ENCODE peak calls at places on chromosomes 13 and 19, in ten cellular contexts. One of them, this sample, is unnamed.

GRCh38 chr13:64471916-64472315 is 2758.2 kb downstream of the PCDH9 start:
- DNase-seq in IMR-90: peak; percentile 60
- DNase-seq in GM10248: no peak
- DNase-seq in NAMALWA: peak; percentile 40
- DNase-seq in HCT116: peak; percentile 8
- DNase-seq in Caco-2: no peak
- DNase-seq in foreskin keratinocyte: peak; percentile 8
- DNase-seq in GM03348: peak; percentile 49
- DNase-seq in NCI-H2029 treated with DMSO at 0.1 percent for 48 hours: no peak
- DNase-seq in NCI-H345: peak; percentile 23
- DNase-seq in this sample: peak; percentile 59

GRCh38 chr13:75489502-75490263 is 7.7 kb upstream of the TBC1D4 start:
- DNase-seq in IMR-90: peak; percentile 69
- DNase-seq in GM10248: peak; percentile 35
- DNase-seq in NAMALWA: no peak
- DNase-seq in HCT116: no peak
- DNase-seq in Caco-2: no peak
- DNase-seq in foreskin keratinocyte: no peak
- DNase-seq in GM03348: peak; percentile 52
- DNase-seq in NCI-H2029 treated with DMSO at 0.1 percent for 48 hours: no peak
- DNase-seq in NCI-H345: peak; percentile 7
- DNase-seq in this sample: peak; percentile 59

GRCh38 chr19:58228584-58229254 is at the start of gene ZNF544:
- DNase-seq in IMR-90: peak; percentile 64
- DNase-seq in GM10248: peak; percentile 90
- DNase-seq in NAMALWA: peak; percentile 62
- DNase-seq in HCT116: peak; percentile 48
- DNase-seq in Caco-2: peak; percentile 88
- DNase-seq in foreskin keratinocyte: peak; percentile 50
- DNase-seq in GM03348: peak; percentile 89
- DNase-seq in NCI-H2029 treated with DMSO at 0.1 percent for 48 hours: peak; percentile 39
- DNase-seq in NCI-H345: peak; percentile 71
- DNase-seq in this sample: peak; percentile 78

GRCh38 chr13:109761695-109762094 is 24.7 kb downstream of the IRS2 start:
- DNase-seq in IMR-90: no peak
- DNase-seq in GM10248: no peak
- DNase-seq in NAMALWA: no peak
- DNase-seq in HCT116: no peak
- DNase-seq in Caco-2: no peak
- DNase-seq in foreskin keratinocyte: peak; percentile 82
- DNase-seq in GM03348: no peak
- DNase-seq in NCI-H2029 treated with DMSO at 0.1 percent for 48 hours: no peak
- DNase-seq in NCI-H345: no peak
- DNase-seq in this sample: no peak

GRCh38 chr13:110590577-110590976 is 24.8 kb upstream of the NAXD start:
- DNase-seq in IMR-90: no peak
- DNase-seq in GM10248: no peak
- DNase-seq in NAMALWA: no peak
- DNase-seq in HCT116: no peak
- DNase-seq in Caco-2: no peak
- DNase-seq in foreskin keratinocyte: peak; percentile 45
- DNase-seq in GM03348: no peak
- DNase-seq in NCI-H2029 treated with DMSO at 0.1 percent for 48 hours: no peak
- DNase-seq in NCI-H345: no peak
- DNase-seq in this sample: no peak

GRCh38 chr19:13953021-13953531 is 767 bp downstream of the DCAF15 start:
- DNase-seq in IMR-90: peak; percentile 39
- DNase-seq in GM10248: no peak
- DNase-seq in NAMALWA: no peak
- DNase-seq in HCT116: no peak
- DNase-seq in Caco-2: no peak
- DNase-seq in foreskin keratinocyte: peak; percentile 33
- DNase-seq in GM03348: peak; percentile 92
- DNase-seq in NCI-H2029 treated with DMSO at 0.1 percent for 48 hours: no peak
- DNase-seq in NCI-H345: no peak
- DNase-seq in this sample: peak; percentile 71

GRCh38 chr19:33395561-33396550 is 22.3 kb downstream of the CEBPG start:
- DNase-seq in IMR-90: peak; percentile 41
- DNase-seq in GM10248: no peak
- DNase-seq in NAMALWA: no peak
- DNase-seq in HCT116: no peak
- DNase-seq in Caco-2: no peak
- DNase-seq in foreskin keratinocyte: no peak
- DNase-seq in GM03348: peak; percentile 76
- DNase-seq in NCI-H2029 treated with DMSO at 0.1 percent for 48 hours: no peak
- DNase-seq in NCI-H345: no peak
- DNase-seq in this sample: peak; percentile 67

GRCh38 chr19:58038688-58039204 is 4.9 kb downstream of the ZSCAN1 start:
- DNase-seq in IMR-90: no peak
- DNase-seq in GM10248: no peak
- DNase-seq in NAMALWA: no peak
- DNase-seq in HCT116: no peak
- DNase-seq in Caco-2: no peak
- DNase-seq in foreskin keratinocyte: no peak
- DNase-seq in GM03348: no peak
- DNase-seq in NCI-H2029 treated with DMSO at 0.1 percent for 48 hours: no peak
- DNase-seq in NCI-H345: no peak
- DNase-seq in this sample: no peak

GRCh38 chr19:39796000-39796498 is 17.4 kb downstream of the LEUTX start:
- DNase-seq in IMR-90: no peak
- DNase-seq in GM10248: no peak
- DNase-seq in NAMALWA: no peak
- DNase-seq in HCT116: no peak
- DNase-seq in Caco-2: no peak
- DNase-seq in foreskin keratinocyte: no peak
- DNase-seq in GM03348: no peak
- DNase-seq in NCI-H2029 treated with DMSO at 0.1 percent for 48 hours: no peak
- DNase-seq in NCI-H345: no peak
- DNase-seq in this sample: no peak

GRCh38 chr13:35888327-35888940 is 242.7 kb downstream of the DCLK1 start:
- DNase-seq in IMR-90: peak; percentile 18
- DNase-seq in GM10248: no peak
- DNase-seq in NAMALWA: peak; percentile 17
- DNase-seq in HCT116: no peak
- DNase-seq in Caco-2: no peak
- DNase-seq in foreskin keratinocyte: no peak
- DNase-seq in GM03348: no peak
- DNase-seq in NCI-H2029 treated with DMSO at 0.1 percent for 48 hours: peak; percentile 5
- DNase-seq in NCI-H345: peak; percentile 15
- DNase-seq in this sample: no peak

GRCh38 chr13:85700909-85701308 is 98.3 kb downstream of the SLITRK6 start:
- DNase-seq in IMR-90: no peak
- DNase-seq in GM10248: no peak
- DNase-seq in NAMALWA: no peak
- DNase-seq in HCT116: no peak
- DNase-seq in Caco-2: no peak
- DNase-seq in foreskin keratinocyte: no peak
- DNase-seq in GM03348: no peak
- DNase-seq in NCI-H2029 treated with DMSO at 0.1 percent for 48 hours: no peak
- DNase-seq in NCI-H345: no peak
- DNase-seq in this sample: no peak

GRCh38 chr19:49758292-49758691 is 4.8 kb downstream of the TSKS start:
- DNase-seq in IMR-90: peak; percentile 83
- DNase-seq in GM10248: no peak
- DNase-seq in NAMALWA: no peak
- DNase-seq in HCT116: no peak
- DNase-seq in Caco-2: no peak
- DNase-seq in foreskin keratinocyte: no peak
- DNase-seq in GM03348: peak; percentile 75
- DNase-seq in NCI-H2029 treated with DMSO at 0.1 percent for 48 hours: no peak
- DNase-seq in NCI-H345: no peak
- DNase-seq in this sample: peak; percentile 88

GRCh38 chr19:5189318-5189607 is 151.3 kb downstream of the PTPRS start:
- DNase-seq in IMR-90: no peak
- DNase-seq in GM10248: no peak
- DNase-seq in NAMALWA: no peak
- DNase-seq in HCT116: no peak
- DNase-seq in Caco-2: no peak
- DNase-seq in foreskin keratinocyte: no peak
- DNase-seq in GM03348: no peak
- DNase-seq in NCI-H2029 treated with DMSO at 0.1 percent for 48 hours: no peak
- DNase-seq in NCI-H345: no peak
- DNase-seq in this sample: no peak

GRCh38 chr19:44891016-44891882 is at the start of gene TOMM40:
- DNase-seq in IMR-90: peak; percentile 100
- DNase-seq in GM10248: no peak
- DNase-seq in NAMALWA: peak; percentile 100
- DNase-seq in HCT116: no peak
- DNase-seq in Caco-2: peak; percentile 99
- DNase-seq in foreskin keratinocyte: no peak
- DNase-seq in GM03348: peak; percentile 24
- DNase-seq in NCI-H2029 treated with DMSO at 0.1 percent for 48 hours: no peak
- DNase-seq in NCI-H345: peak; percentile 100
- DNase-seq in this sample: peak; percentile 27

GRCh38 chr19:40213882-40214570 is 4.2 kb downstream of the TTC9B start:
- DNase-seq in IMR-90: no peak
- DNase-seq in GM10248: no peak
- DNase-seq in NAMALWA: no peak
- DNase-seq in HCT116: no peak
- DNase-seq in Caco-2: no peak
- DNase-seq in foreskin keratinocyte: no peak
- DNase-seq in GM03348: no peak
- DNase-seq in NCI-H2029 treated with DMSO at 0.1 percent for 48 hours: no peak
- DNase-seq in NCI-H345: no peak
- DNase-seq in this sample: no peak

GRCh38 chr19:18733196-18733647 is 49.7 kb downstream of the CRTC1 start:
- DNase-seq in IMR-90: peak; percentile 93
- DNase-seq in GM10248: no peak
- DNase-seq in NAMALWA: peak; percentile 34
- DNase-seq in HCT116: no peak
- DNase-seq in Caco-2: no peak
- DNase-seq in foreskin keratinocyte: no peak
- DNase-seq in GM03348: no peak
- DNase-seq in NCI-H2029 treated with DMSO at 0.1 percent for 48 hours: peak; percentile 51
- DNase-seq in NCI-H345: peak; percentile 4
- DNase-seq in this sample: no peak

GRCh38 chr13:102020611-102021216 is 381.1 kb downstream of the FGF14 start:
- DNase-seq in IMR-90: no peak
- DNase-seq in GM10248: no peak
- DNase-seq in NAMALWA: no peak
- DNase-seq in HCT116: no peak
- DNase-seq in Caco-2: no peak
- DNase-seq in foreskin keratinocyte: no peak
- DNase-seq in GM03348: no peak
- DNase-seq in NCI-H2029 treated with DMSO at 0.1 percent for 48 hours: no peak
- DNase-seq in NCI-H345: no peak
- DNase-seq in this sample: no peak

GRCh38 chr13:83248751-83249150 is 633.5 kb downstream of the SLITRK1 start:
- DNase-seq in IMR-90: no peak
- DNase-seq in GM10248: no peak
- DNase-seq in NAMALWA: no peak
- DNase-seq in HCT116: no peak
- DNase-seq in Caco-2: no peak
- DNase-seq in foreskin keratinocyte: no peak
- DNase-seq in GM03348: no peak
- DNase-seq in NCI-H2029 treated with DMSO at 0.1 percent for 48 hours: no peak
- DNase-seq in NCI-H345: no peak
- DNase-seq in this sample: no peak

GRCh38 chr13:92716749-92717148 is 509.9 kb upstream of the GPC6 start:
- DNase-seq in IMR-90: peak; percentile 19
- DNase-seq in GM10248: no peak
- DNase-seq in NAMALWA: no peak
- DNase-seq in HCT116: no peak
- DNase-seq in Caco-2: no peak
- DNase-seq in foreskin keratinocyte: no peak
- DNase-seq in GM03348: peak; percentile 57
- DNase-seq in NCI-H2029 treated with DMSO at 0.1 percent for 48 hours: no peak
- DNase-seq in NCI-H345: no peak
- DNase-seq in this sample: peak; percentile 12

GRCh38 chr19:29770653-29771052 is 41.1 kb upstream of the CCNE1 start:
- DNase-seq in IMR-90: no peak
- DNase-seq in GM10248: no peak
- DNase-seq in NAMALWA: no peak
- DNase-seq in HCT116: no peak
- DNase-seq in Caco-2: no peak
- DNase-seq in foreskin keratinocyte: no peak
- DNase-seq in GM03348: no peak
- DNase-seq in NCI-H2029 treated with DMSO at 0.1 percent for 48 hours: no peak
- DNase-seq in NCI-H345: no peak
- DNase-seq in this sample: no peak

GRCh38 chr13:23579072-23579885 is 9.1 kb downstream of the TNFRSF19 start:
- DNase-seq in IMR-90: peak; percentile 87
- DNase-seq in GM10248: peak; percentile 94
- DNase-seq in NAMALWA: no peak
- DNase-seq in HCT116: peak; percentile 54
- DNase-seq in Caco-2: peak; percentile 98
- DNase-seq in foreskin keratinocyte: peak; percentile 55
- DNase-seq in GM03348: peak; percentile 99
- DNase-seq in NCI-H2029 treated with DMSO at 0.1 percent for 48 hours: peak; percentile 21
- DNase-seq in NCI-H345: peak; percentile 84
- DNase-seq in this sample: peak; percentile 84

GRCh38 chr13:114204894-114205293 is 25.8 kb downstream of the CFAP97D2 start:
- DNase-seq in IMR-90: no peak
- DNase-seq in GM10248: no peak
- DNase-seq in NAMALWA: no peak
- DNase-seq in HCT116: no peak
- DNase-seq in Caco-2: no peak
- DNase-seq in foreskin keratinocyte: no peak
- DNase-seq in GM03348: no peak
- DNase-seq in NCI-H2029 treated with DMSO at 0.1 percent for 48 hours: no peak
- DNase-seq in NCI-H345: no peak
- DNase-seq in this sample: no peak

GRCh38 chr13:110799246-110800236 is 86.0 kb downstream of the ING1 start:
- DNase-seq in IMR-90: peak; percentile 95
- DNase-seq in GM10248: no peak
- DNase-seq in NAMALWA: no peak
- DNase-seq in HCT116: no peak
- DNase-seq in Caco-2: no peak
- DNase-seq in foreskin keratinocyte: no peak
- DNase-seq in GM03348: peak; percentile 86
- DNase-seq in NCI-H2029 treated with DMSO at 0.1 percent for 48 hours: no peak
- DNase-seq in NCI-H345: no peak
- DNase-seq in this sample: peak; percentile 58

GRCh38 chr13:113275387-113275786 is 21.7 kb upstream of the LAMP1 start:
- DNase-seq in IMR-90: peak; percentile 75
- DNase-seq in GM10248: no peak
- DNase-seq in NAMALWA: peak; percentile 82
- DNase-seq in HCT116: peak; percentile 59
- DNase-seq in Caco-2: peak; percentile 77
- DNase-seq in foreskin keratinocyte: no peak
- DNase-seq in GM03348: peak; percentile 70
- DNase-seq in NCI-H2029 treated with DMSO at 0.1 percent for 48 hours: no peak
- DNase-seq in NCI-H345: peak; percentile 12
- DNase-seq in this sample: peak; percentile 70